ENCODE peak calls at places on chromosome 6, in six cellular contexts. B, C, T, N, K and G are unnamed samples.

GRCh38 chr6:11618533-11618932 is 81.0 kb downstream of the TMEM170B start:
- DNase-seq in B (peak), C (peak), T (no peak), N (peak), K (no peak), G (no peak)

GRCh38 chr6:134419717-134420116 is 101.8 kb upstream of the SGK1 start:
- DNase-seq in B (no peak), C (no peak), T (no peak), N (no peak), K (no peak), G (no peak)

GRCh38 chr6:154721460-154721859 is 11.8 kb upstream of the SCAF8 start:
- DNase-seq in B (no peak), C (no peak), T (no peak), N (no peak), K (no peak), G (no peak)

GRCh38 chr6:116611020-116611419 is 5.3 kb upstream of the RSPH4A start:
- DNase-seq in B (no peak), C (no peak), T (no peak), N (no peak), K (no peak), G (no peak)

GRCh38 chr6:13660273-13660672 is 45.1 kb downstream of the NOL7 start:
- DNase-seq in B (no peak), C (no peak), T (no peak), N (no peak), K (no peak), G (no peak)

GRCh38 chr6:3385660-3386151 is 71.1 kb downstream of the SLC22A23 start:
- DNase-seq in B (peak), C (no peak), T (no peak), N (no peak), K (no peak), G (no peak)

GRCh38 chr6:125077453-125077852 is 76.1 kb upstream of the TPD52L1 start:
- DNase-seq in B (no peak), C (no peak), T (no peak), N (no peak), K (no peak), G (no peak)

GRCh38 chr6:142696689-142697088 is 248.3 kb downstream of the HIVEP2 start:
- DNase-seq in B (no peak), C (no peak), T (no peak), N (no peak), K (no peak), G (no peak)

GRCh38 chr6:37131104-37131959 is 38.6 kb upstream of the PIM1 start:
- DNase-seq in B (no peak), C (no peak), T (no peak), N (no peak), K (peak), G (no peak)

GRCh38 chr6:130434174-130434873 is 68.5 kb downstream of the TMEM200A start:
- DNase-seq in B (peak), C (no peak), T (no peak), N (no peak), K (no peak), G (no peak)

GRCh38 chr6:169559001-169559441 is 142.8 kb downstream of the WDR27 start:
- DNase-seq in B (no peak), C (no peak), T (no peak), N (no peak), K (no peak), G (no peak)

GRCh38 chr6:75202676-75203131 is 3.1 kb downstream of the COL12A1 start:
- DNase-seq in B (no peak), C (no peak), T (no peak), N (no peak), K (no peak), G (peak)

GRCh38 chr6:132698608-132699007 is 15.2 kb downstream of the VNN1 start:
- DNase-seq in B (no peak), C (no peak), T (no peak), N (no peak), K (no peak), G (no peak)

GRCh38 chr6:89464295-89464694 is 31.3 kb downstream of the ANKRD6 start:
- DNase-seq in B (no peak), C (no peak), T (no peak), N (no peak), K (no peak), G (no peak)

GRCh38 chr6:20605061-20605460 is 70.8 kb downstream of the CDKAL1 start:
- DNase-seq in B (no peak), C (no peak), T (no peak), N (no peak), K (no peak), G (no peak)

GRCh38 chr6:90044833-90045337 is 150.6 kb downstream of the GJA10 start:
- DNase-seq in B (no peak), C (no peak), T (no peak), N (peak), K (no peak), G (no peak)

GRCh38 chr6:129215916-129216525 is 333.1 kb downstream of the LAMA2 start:
- DNase-seq in B (no peak), C (no peak), T (no peak), N (no peak), K (no peak), G (no peak)

GRCh38 chr6:127300411-127300810 is 33.7 kb downstream of the RNF146 start:
- DNase-seq in B (no peak), C (no peak), T (no peak), N (no peak), K (no peak), G (no peak)

GRCh38 chr6:83151114-83151513 is 42.0 kb downstream of the PGM3 start:
- DNase-seq in B (no peak), C (no peak), T (no peak), N (no peak), K (no peak), G (no peak)

GRCh38 chr6:7726416-7727149 is 684 bp downstream of the BMP6 start:
- DNase-seq in B (no peak), C (no peak), T (peak), N (no peak), K (no peak), G (peak)

GRCh38 chr6:25499851-25500250 is 152.2 kb upstream of the SCGN start:
- DNase-seq in B (no peak), C (no peak), T (no peak), N (no peak), K (no peak), G (no peak)

GRCh38 chr6:30754631-30755030 is 10.3 kb upstream of the IER3 start:
- DNase-seq in B (no peak), C (no peak), T (no peak), N (no peak), K (no peak), G (no peak)

GRCh38 chr6:1620504-1621327 is 11.0 kb downstream of the FOXC1 start:
- DNase-seq in B (no peak), C (no peak), T (no peak), N (no peak), K (no peak), G (no peak)

GRCh38 chr6:89777455-89777854 is 42.1 kb downstream of the MDN1 start:
- DNase-seq in B (no peak), C (no peak), T (no peak), N (no peak), K (no peak), G (no peak)

GRCh38 chr6:22668307-22668706 is 98.9 kb downstream of the HDGFL1 start:
- DNase-seq in B (no peak), C (no peak), T (no peak), N (no peak), K (no peak), G (no peak)

GRCh38 chr6:31737315-31738047 is 1.2 kb upstream of the CLIC1 start:
- DNase-seq in B (no peak), C (no peak), T (no peak), N (peak), K (peak), G (no peak)

GRCh38 chr6:5096482-5096881 is 11.3 kb downstream of the PPP1R3G start:
- DNase-seq in B (no peak), C (no peak), T (no peak), N (no peak), K (no peak), G (no peak)

GRCh38 chr6:166955121-166955864 is 1.1 kb downstream of the RNASET2 start:
- DNase-seq in B (no peak), C (no peak), T (no peak), N (peak), K (no peak), G (no peak)

GRCh38 chr6:25497383-25497782 is 154.6 kb upstream of the SCGN start:
- DNase-seq in B (no peak), C (no peak), T (no peak), N (no peak), K (no peak), G (no peak)

GRCh38 chr6:158405933-158406332 is 93.7 kb downstream of the TULP4 start:
- DNase-seq in B (no peak), C (no peak), T (no peak), N (no peak), K (no peak), G (no peak)

GRCh38 chr6:96394727-96395126 is 126.9 kb upstream of the UFL1 start:
- DNase-seq in B (peak), C (no peak), T (no peak), N (no peak), K (peak), G (no peak)

GRCh38 chr6:168206681-168207274 is 112.8 kb downstream of the DACT2 start:
- DNase-seq in B (no peak), C (no peak), T (no peak), N (no peak), K (no peak), G (no peak)

GRCh38 chr6:170156448-170157375 is 134.2 kb downstream of the DLL1 start:
- DNase-seq in B (no peak), C (no peak), T (no peak), N (no peak), K (no peak), G (no peak)

GRCh38 chr6:44512868-44513641 is 125.5 kb downstream of the CDC5L start:
- DNase-seq in B (peak), C (no peak), T (no peak), N (peak), K (no peak), G (peak)

GRCh38 chr6:99241905-99242534 is 107.5 kb downstream of the FAXC start:
- DNase-seq in B (peak), C (no peak), T (peak), N (peak), K (peak), G (peak)

GRCh38 chr6:156994215-156995076 is 217.3 kb downstream of the ARID1B start:
- DNase-seq in B (no peak), C (no peak), T (no peak), N (no peak), K (no peak), G (no peak)

GRCh38 chr6:167049275-167049674 is 50.1 kb downstream of the CEP43 start:
- DNase-seq in B (no peak), C (no peak), T (no peak), N (no peak), K (no peak), G (no peak)

GRCh38 chr6:125868252-125868651 is 77.5 kb downstream of the NCOA7 start:
- DNase-seq in B (no peak), C (no peak), T (no peak), N (no peak), K (no peak), G (no peak)

GRCh38 chr6:154549179-154549578 is 38.7 kb upstream of the CNKSR3 start:
- DNase-seq in B (no peak), C (no peak), T (no peak), N (no peak), K (no peak), G (no peak)

DNA sequence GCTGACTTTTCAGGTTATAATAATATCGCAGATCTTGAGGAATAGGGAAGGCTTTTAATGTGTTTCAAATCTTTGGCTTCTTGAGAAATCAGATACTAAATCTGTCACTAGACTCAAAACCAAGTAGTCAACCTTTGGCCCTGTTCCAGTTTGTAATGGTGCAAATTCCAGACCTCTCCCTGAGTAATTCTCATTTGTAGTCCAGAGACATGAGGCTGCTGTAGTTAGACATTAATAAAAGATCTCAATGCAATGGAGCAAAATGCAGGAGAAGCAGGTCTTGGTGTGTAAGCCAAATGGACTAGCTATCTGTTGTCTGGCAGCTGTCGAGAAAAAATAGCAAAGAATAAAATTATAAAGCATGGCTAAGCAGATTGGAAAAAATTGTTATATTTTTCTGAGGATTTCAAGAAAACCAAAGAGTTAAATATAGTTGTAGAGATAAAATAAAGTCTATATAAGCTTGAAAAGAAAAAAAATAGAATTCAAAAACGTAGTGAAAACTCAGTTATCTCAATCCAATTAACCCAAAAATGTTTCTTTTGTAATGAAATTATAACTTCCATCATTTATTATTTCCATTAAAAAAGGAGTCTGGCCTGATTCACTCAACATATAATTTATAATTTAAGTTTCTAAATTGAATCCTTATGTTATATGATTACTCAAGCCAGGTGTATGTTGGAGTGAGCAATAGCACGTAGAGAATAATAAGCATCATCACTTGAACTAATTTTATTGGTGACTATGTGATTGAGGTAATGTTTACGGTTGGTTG is 161.5 kb upstream of the ADGRB3 start:
- DNase-seq in B (no peak), C (no peak), T (no peak), N (no peak), K (no peak), G (no peak)
- TF ChIP-seq ATF3 in B (no peak), C (no peak), T (no peak), N (no peak), K (no peak), G (no peak)

GRCh38 chr6:112618796-112619195 is 271.7 kb downstream of the RFPL4B start:
- DNase-seq in B (peak), C (no peak), T (peak), N (no peak), K (no peak), G (no peak)
- TF ChIP-seq ATF3 in B (no peak), C (no peak), T (no peak), N (no peak), K (no peak), G (no peak)

GRCh38 chr6:46930331-46930730 is 8.6 kb upstream of the ADGRF5 start:
- DNase-seq in B (no peak), C (no peak), T (no peak), N (no peak), K (no peak), G (no peak)
- TF ChIP-seq ATF3 in B (no peak), C (no peak), T (no peak), N (no peak), K (no peak), G (no peak)

DNA sequence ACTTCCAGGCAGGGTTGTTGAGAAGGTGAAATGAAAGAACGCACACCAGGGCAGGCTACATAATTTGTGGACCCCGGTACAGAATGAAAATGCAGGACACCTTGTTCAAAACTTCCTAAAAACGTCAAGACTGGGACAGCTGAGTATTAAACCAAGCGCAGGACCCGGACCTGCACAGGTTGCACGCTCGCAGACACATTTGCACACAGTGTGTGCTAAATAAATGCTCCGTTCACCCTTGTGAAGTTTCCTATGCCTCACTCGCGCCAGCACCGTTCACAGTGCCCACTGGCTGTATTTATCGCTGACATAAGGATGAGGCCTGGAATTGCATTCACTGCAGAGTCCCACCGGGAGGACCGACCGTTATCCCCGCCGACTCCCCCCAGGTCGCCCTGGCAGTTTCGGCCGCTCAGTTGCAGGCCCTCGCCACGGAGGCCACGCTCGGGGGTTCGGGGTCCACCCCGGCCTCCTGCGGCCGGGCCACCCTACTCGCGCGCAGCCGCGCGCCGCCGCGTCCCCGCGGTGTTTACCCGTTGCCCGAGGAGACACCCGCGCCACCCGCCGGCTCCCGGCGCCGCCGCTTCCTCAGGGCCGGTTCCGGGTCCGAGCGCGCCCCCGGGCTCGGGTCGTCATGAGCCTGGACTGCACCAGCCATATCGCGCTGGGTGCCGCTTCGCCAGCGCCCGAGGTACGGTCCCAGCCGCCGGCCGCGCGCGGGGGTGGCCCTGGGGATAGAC is at the start of gene CCDC170:
- DNase-seq in B (no peak), C (no peak), T (peak), N (no peak), K (peak), G (peak)
- TF ChIP-seq ATF3 in B (no peak), C (no peak), T (no peak), N (no peak), K (peak), G (no peak)